ENCODE peak calls at places on chromosomes 1 and 21, in seven cellular contexts. One of them, this sample, is unnamed.

GRCh38 chr1:229440821-229441537 is 7.1 kb upstream of the ACTA1 start:
- DNase-seq in uterus: no peak
- DNase-seq in endodermal cell: peak
- DNase-seq in caudate nucleus: no peak
- DNase-seq in spleen: no peak
- DNase-seq in upper lobe of right lung: no peak
- DNase-seq in pancreas: no peak
- DNase-seq in this sample: no peak

GRCh38 chr1:27416387-27417111 is 24.1 kb downstream of the GPR3 start:
- DNase-seq in upper lobe of right lung: no peak
- DNase-seq in caudate nucleus: no peak
- DNase-seq in pancreas: no peak
- DNase-seq in endodermal cell: peak
- DNase-seq in spleen: no peak
- DNase-seq in uterus: no peak
- DNase-seq in this sample: no peak

GRCh38 chr1:31765041-31765467 is 914 bp upstream of the ADGRB2 start:
- DNase-seq in spleen: no peak
- DNase-seq in pancreas: no peak
- DNase-seq in caudate nucleus: peak
- DNase-seq in endodermal cell: peak
- DNase-seq in uterus: no peak
- DNase-seq in upper lobe of right lung: no peak
- DNase-seq in this sample: peak

GRCh38 chr1:94676686-94677085 is 135.1 kb upstream of the F3 start:
- DNase-seq in endodermal cell: peak
- DNase-seq in pancreas: peak
- DNase-seq in spleen: no peak
- DNase-seq in caudate nucleus: no peak
- DNase-seq in uterus: no peak
- DNase-seq in upper lobe of right lung: no peak
- DNase-seq in this sample: no peak

GRCh38 chr1:81340258-81340657 is 460.5 kb upstream of the ADGRL2 start:
- DNase-seq in pancreas: no peak
- DNase-seq in upper lobe of right lung: no peak
- DNase-seq in uterus: no peak
- DNase-seq in caudate nucleus: no peak
- DNase-seq in spleen: no peak
- DNase-seq in endodermal cell: no peak
- DNase-seq in this sample: no peak

GRCh38 chr1:66271216-66271903 is 262.6 kb upstream of the SGIP1 start:
- DNase-seq in pancreas: peak
- DNase-seq in spleen: no peak
- DNase-seq in uterus: peak
- DNase-seq in caudate nucleus: peak
- DNase-seq in upper lobe of right lung: no peak
- DNase-seq in endodermal cell: peak
- DNase-seq in this sample: peak

GRCh38 chr1:181366910-181367309 is 116.4 kb upstream of the CACNA1E start:
- DNase-seq in uterus: no peak
- DNase-seq in caudate nucleus: no peak
- DNase-seq in endodermal cell: no peak
- DNase-seq in spleen: no peak
- DNase-seq in upper lobe of right lung: no peak
- DNase-seq in pancreas: no peak
- DNase-seq in this sample: no peak

GRCh38 chr1:46202975-46203737 is at the start of gene LURAP1:
- DNase-seq in endodermal cell: peak
- DNase-seq in pancreas: no peak
- DNase-seq in upper lobe of right lung: peak
- DNase-seq in caudate nucleus: peak
- DNase-seq in spleen: peak
- DNase-seq in uterus: peak
- DNase-seq in this sample: peak

GRCh38 chr1:24874611-24875225 is 55.4 kb downstream of the RUNX3 start:
- DNase-seq in pancreas: no peak
- DNase-seq in endodermal cell: no peak
- DNase-seq in spleen: no peak
- DNase-seq in upper lobe of right lung: no peak
- DNase-seq in uterus: no peak
- DNase-seq in caudate nucleus: no peak
- DNase-seq in this sample: no peak

GRCh38 chr1:8152731-8153702 is 126.9 kb upstream of the ERRFI1 start:
- DNase-seq in caudate nucleus: no peak
- DNase-seq in pancreas: no peak
- DNase-seq in spleen: no peak
- DNase-seq in uterus: no peak
- DNase-seq in upper lobe of right lung: no peak
- DNase-seq in endodermal cell: no peak
- DNase-seq in this sample: no peak

GRCh38 chr1:186948542-186948941 is 119.8 kb downstream of the PLA2G4A start:
- DNase-seq in upper lobe of right lung: no peak
- DNase-seq in pancreas: no peak
- DNase-seq in caudate nucleus: no peak
- DNase-seq in spleen: no peak
- DNase-seq in endodermal cell: no peak
- DNase-seq in uterus: no peak
- DNase-seq in this sample: no peak

GRCh38 chr21:46253610-46254124 is 25.1 kb upstream of the LSS start:
- DNase-seq in endodermal cell: no peak
- DNase-seq in spleen: no peak
- DNase-seq in caudate nucleus: no peak
- DNase-seq in pancreas: no peak
- DNase-seq in upper lobe of right lung: peak
- DNase-seq in uterus: no peak
- DNase-seq in this sample: no peak

GRCh38 chr1:46667782-46668760 is at the start of gene ATPAF1:
- DNase-seq in spleen: peak
- DNase-seq in uterus: peak
- DNase-seq in endodermal cell: peak
- DNase-seq in caudate nucleus: peak
- DNase-seq in pancreas: peak
- DNase-seq in upper lobe of right lung: peak
- DNase-seq in this sample: peak

GRCh38 chr1:175512637-175513412 is 230.6 kb downstream of the TNR start:
- DNase-seq in upper lobe of right lung: no peak
- DNase-seq in caudate nucleus: no peak
- DNase-seq in uterus: no peak
- DNase-seq in pancreas: no peak
- DNase-seq in endodermal cell: no peak
- DNase-seq in spleen: no peak
- DNase-seq in this sample: no peak

GRCh38 chr1:56501888-56502287 is 77.5 kb downstream of the PLPP3 start:
- DNase-seq in endodermal cell: no peak
- DNase-seq in caudate nucleus: no peak
- DNase-seq in spleen: no peak
- DNase-seq in pancreas: no peak
- DNase-seq in uterus: no peak
- DNase-seq in upper lobe of right lung: no peak
- DNase-seq in this sample: no peak

GRCh38 chr1:30447080-30447479 is 276.3 kb downstream of the MATN1 start:
- DNase-seq in endodermal cell: peak
- DNase-seq in upper lobe of right lung: no peak
- DNase-seq in caudate nucleus: no peak
- DNase-seq in spleen: peak
- DNase-seq in pancreas: no peak
- DNase-seq in uterus: no peak
- DNase-seq in this sample: no peak

GRCh38 chr1:211654838-211655787 is 20.3 kb downstream of the NEK2 start:
- DNase-seq in pancreas: peak
- DNase-seq in uterus: peak
- DNase-seq in endodermal cell: peak
- DNase-seq in caudate nucleus: peak
- DNase-seq in upper lobe of right lung: peak
- DNase-seq in spleen: peak
- DNase-seq in this sample: peak

GRCh38 chr21:15557925-15558324 is 171.9 kb upstream of the USP25 start:
- DNase-seq in uterus: no peak
- DNase-seq in endodermal cell: no peak
- DNase-seq in caudate nucleus: no peak
- DNase-seq in upper lobe of right lung: no peak
- DNase-seq in spleen: no peak
- DNase-seq in pancreas: no peak
- DNase-seq in this sample: no peak

GRCh38 chr1:33126411-33127000 is 45.6 kb downstream of the AZIN2 start:
- DNase-seq in uterus: no peak
- DNase-seq in spleen: no peak
- DNase-seq in caudate nucleus: no peak
- DNase-seq in pancreas: no peak
- DNase-seq in endodermal cell: peak
- DNase-seq in upper lobe of right lung: no peak
- DNase-seq in this sample: no peak

GRCh38 chr1:198295975-198296374 is 139.2 kb downstream of the NEK7 start:
- DNase-seq in caudate nucleus: no peak
- DNase-seq in pancreas: no peak
- DNase-seq in spleen: no peak
- DNase-seq in endodermal cell: no peak
- DNase-seq in upper lobe of right lung: no peak
- DNase-seq in uterus: no peak
- DNase-seq in this sample: no peak

GRCh38 chr1:116835161-116835560 is 74.6 kb upstream of the PTGFRN start:
- DNase-seq in caudate nucleus: no peak
- DNase-seq in spleen: no peak
- DNase-seq in upper lobe of right lung: no peak
- DNase-seq in endodermal cell: no peak
- DNase-seq in pancreas: no peak
- DNase-seq in uterus: no peak
- DNase-seq in this sample: no peak

GRCh38 chr1:54800041-54800898 is 853 bp downstream of the TTC22 start:
- DNase-seq in caudate nucleus: peak
- DNase-seq in spleen: no peak
- DNase-seq in pancreas: peak
- DNase-seq in endodermal cell: peak
- DNase-seq in uterus: no peak
- DNase-seq in upper lobe of right lung: no peak
- DNase-seq in this sample: no peak
- H3K27ac ChIP-seq in caudate nucleus: peak
- H3K27ac ChIP-seq in spleen: no peak
- H3K27ac ChIP-seq in pancreas: peak
- H3K27ac ChIP-seq in endodermal cell: no peak
- H3K27ac ChIP-seq in uterus: peak
- H3K27ac ChIP-seq in upper lobe of right lung: peak
- H3K27ac ChIP-seq in this sample: no peak

GRCh38 chr1:41044197-41044596 is 22.7 kb upstream of the SLFNL1 start:
- DNase-seq in spleen: no peak
- DNase-seq in uterus: no peak
- DNase-seq in endodermal cell: no peak
- DNase-seq in pancreas: no peak
- DNase-seq in upper lobe of right lung: no peak
- DNase-seq in caudate nucleus: no peak
- DNase-seq in this sample: no peak

GRCh38 chr1:41041866-41042265 is 20.3 kb upstream of the SLFNL1 start:
- DNase-seq in caudate nucleus: no peak
- DNase-seq in pancreas: no peak
- DNase-seq in spleen: no peak
- DNase-seq in upper lobe of right lung: no peak
- DNase-seq in endodermal cell: no peak
- DNase-seq in uterus: no peak
- DNase-seq in this sample: no peak

GRCh38 chr1:41046347-41046775 is 24.8 kb upstream of the SLFNL1 start:
- DNase-seq in caudate nucleus: no peak
- DNase-seq in upper lobe of right lung: peak
- DNase-seq in spleen: no peak
- DNase-seq in endodermal cell: no peak
- DNase-seq in pancreas: no peak
- DNase-seq in uterus: no peak
- DNase-seq in this sample: no peak

GRCh38 chr1:41048540-41048939 is 27.0 kb upstream of the SLFNL1 start:
- DNase-seq in upper lobe of right lung: no peak
- DNase-seq in caudate nucleus: no peak
- DNase-seq in endodermal cell: no peak
- DNase-seq in pancreas: no peak
- DNase-seq in spleen: no peak
- DNase-seq in uterus: no peak
- DNase-seq in this sample: no peak

GRCh38 chr1:41045740-41046139 is 24.2 kb upstream of the SLFNL1 start:
- DNase-seq in uterus: peak
- DNase-seq in upper lobe of right lung: no peak
- DNase-seq in pancreas: peak
- DNase-seq in spleen: no peak
- DNase-seq in endodermal cell: no peak
- DNase-seq in caudate nucleus: no peak
- DNase-seq in this sample: no peak
- H3K27ac ChIP-seq in uterus: peak
- H3K27ac ChIP-seq in upper lobe of right lung: peak
- H3K27ac ChIP-seq in pancreas: peak
- H3K27ac ChIP-seq in spleen: no peak
- H3K27ac ChIP-seq in endodermal cell: no peak
- H3K27ac ChIP-seq in caudate nucleus: no peak
- H3K27ac ChIP-seq in this sample: no peak

GRCh38 chr1:205232945-205233397 is 5.2 kb downstream of the TMCC2 start:
- DNase-seq in pancreas: no peak
- DNase-seq in uterus: no peak
- DNase-seq in upper lobe of right lung: no peak
- DNase-seq in caudate nucleus: no peak
- DNase-seq in endodermal cell: no peak
- DNase-seq in spleen: no peak
- DNase-seq in this sample: no peak

GRCh38 chr1:205236526-205236925 is 8.8 kb downstream of the TMCC2 start:
- DNase-seq in endodermal cell: peak
- DNase-seq in upper lobe of right lung: peak
- DNase-seq in spleen: no peak
- DNase-seq in caudate nucleus: no peak
- DNase-seq in uterus: no peak
- DNase-seq in pancreas: no peak
- DNase-seq in this sample: no peak

GRCh38 chr1:205239078-205239477 is 11.3 kb downstream of the TMCC2 start:
- DNase-seq in spleen: no peak
- DNase-seq in caudate nucleus: no peak
- DNase-seq in pancreas: no peak
- DNase-seq in upper lobe of right lung: peak
- DNase-seq in endodermal cell: peak
- DNase-seq in uterus: no peak
- DNase-seq in this sample: no peak

GRCh38 chr1:205237526-205238484 is 10.1 kb downstream of the TMCC2 start:
- DNase-seq in pancreas: no peak
- DNase-seq in spleen: no peak
- DNase-seq in upper lobe of right lung: peak
- DNase-seq in caudate nucleus: no peak
- DNase-seq in uterus: no peak
- DNase-seq in endodermal cell: peak
- DNase-seq in this sample: no peak

DNA sequence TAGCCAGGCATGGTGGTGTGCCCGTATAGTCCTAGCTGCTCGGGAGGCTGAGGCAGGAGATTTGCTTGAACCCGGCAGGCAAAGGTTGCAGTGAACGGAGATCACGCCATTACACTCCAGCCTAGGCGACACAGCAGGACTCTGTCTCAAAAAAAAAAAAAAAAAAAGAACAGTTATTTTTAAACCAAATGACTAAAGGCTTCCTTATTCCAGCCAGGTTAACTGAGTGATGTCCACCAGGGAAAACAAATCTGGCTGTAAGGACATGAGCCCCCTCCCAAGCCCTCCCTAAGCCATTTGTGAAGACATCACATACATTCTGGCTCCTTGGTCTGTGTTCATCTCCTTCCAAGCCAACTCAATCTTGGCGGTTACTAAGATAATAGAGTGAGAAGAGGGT is 8.2 kb downstream of the TMCC2 start:
- DNase-seq in pancreas: no peak
- DNase-seq in spleen: no peak
- DNase-seq in caudate nucleus: no peak
- DNase-seq in uterus: no peak
- DNase-seq in upper lobe of right lung: no peak
- DNase-seq in endodermal cell: no peak
- DNase-seq in this sample: no peak
- H3K27ac ChIP-seq in pancreas: no peak
- H3K27ac ChIP-seq in spleen: no peak
- H3K27ac ChIP-seq in caudate nucleus: peak
- H3K27ac ChIP-seq in uterus: no peak
- H3K27ac ChIP-seq in upper lobe of right lung: no peak
- H3K27ac ChIP-seq in endodermal cell: no peak
- H3K27ac ChIP-seq in this sample: no peak

GRCh38 chr1:111596499-111596898 is 23.1 kb upstream of the RAP1A start:
- DNase-seq in uterus: no peak
- DNase-seq in caudate nucleus: no peak
- DNase-seq in endodermal cell: no peak
- DNase-seq in upper lobe of right lung: no peak
- DNase-seq in pancreas: no peak
- DNase-seq in spleen: peak
- DNase-seq in this sample: no peak
- H3K27ac ChIP-seq in uterus: no peak
- H3K27ac ChIP-seq in caudate nucleus: no peak
- H3K27ac ChIP-seq in endodermal cell: no peak
- H3K27ac ChIP-seq in upper lobe of right lung: no peak
- H3K27ac ChIP-seq in pancreas: no peak
- H3K27ac ChIP-seq in spleen: no peak
- H3K27ac ChIP-seq in this sample: no peak